ENCODE peak calls at places on chromosomes 4 and X, in six cellular contexts. One of them, this sample, is unnamed.

GRCh38 chr4:177484613-177485021 is 42.4 kb upstream of the AGA start:
- DNase-seq in Peyer's patch: no peak
- DNase-seq in NCI-H1092 treated with DMSO at 0.1 percent for 48 hours: no peak
- DNase-seq in activated T-helper 9 cell treated with anti-CD3 and anti-CD28 coated beads, Interleukin-2, amount 50 U/mL, for 16 hours: no peak
- DNase-seq in fibroblast of the aortic adventitia: peak
- DNase-seq in GM23248: peak
- DNase-seq in this sample: peak

GRCh38 chr4:140308366-140309123 is 64.9 kb upstream of the SCOC start:
- DNase-seq in Peyer's patch: no peak
- DNase-seq in NCI-H1092 treated with DMSO at 0.1 percent for 48 hours: no peak
- DNase-seq in activated T-helper 9 cell treated with anti-CD3 and anti-CD28 coated beads, Interleukin-2, amount 50 U/mL, for 16 hours: no peak
- DNase-seq in fibroblast of the aortic adventitia: peak
- DNase-seq in GM23248: peak
- DNase-seq in this sample: peak

GRCh38 chr4:6500481-6501135 is 28.2 kb upstream of the PPP2R2C start:
- DNase-seq in Peyer's patch: no peak
- DNase-seq in NCI-H1092 treated with DMSO at 0.1 percent for 48 hours: no peak
- DNase-seq in activated T-helper 9 cell treated with anti-CD3 and anti-CD28 coated beads, Interleukin-2, amount 50 U/mL, for 16 hours: no peak
- DNase-seq in fibroblast of the aortic adventitia: no peak
- DNase-seq in GM23248: no peak
- DNase-seq in this sample: no peak

GRCh38 chr4:76023381-76023780 is at the start of gene CXCL10:
- DNase-seq in Peyer's patch: no peak
- DNase-seq in NCI-H1092 treated with DMSO at 0.1 percent for 48 hours: no peak
- DNase-seq in activated T-helper 9 cell treated with anti-CD3 and anti-CD28 coated beads, Interleukin-2, amount 50 U/mL, for 16 hours: no peak
- DNase-seq in fibroblast of the aortic adventitia: peak
- DNase-seq in GM23248: no peak
- DNase-seq in this sample: no peak

GRCh38 chr4:14152834-14153519 is 525.5 kb upstream of the BOD1L1 start:
- DNase-seq in Peyer's patch: no peak
- DNase-seq in NCI-H1092 treated with DMSO at 0.1 percent for 48 hours: no peak
- DNase-seq in activated T-helper 9 cell treated with anti-CD3 and anti-CD28 coated beads, Interleukin-2, amount 50 U/mL, for 16 hours: no peak
- DNase-seq in fibroblast of the aortic adventitia: no peak
- DNase-seq in GM23248: no peak
- DNase-seq in this sample: no peak

GRCh38 chr4:94419956-94420355 is 31.8 kb upstream of the PDLIM5 start:
- DNase-seq in Peyer's patch: no peak
- DNase-seq in NCI-H1092 treated with DMSO at 0.1 percent for 48 hours: no peak
- DNase-seq in activated T-helper 9 cell treated with anti-CD3 and anti-CD28 coated beads, Interleukin-2, amount 50 U/mL, for 16 hours: no peak
- DNase-seq in fibroblast of the aortic adventitia: peak
- DNase-seq in GM23248: peak
- DNase-seq in this sample: peak

GRCh38 chr4:7539659-7540058 is 104.9 kb upstream of the PSAPL1 start:
- DNase-seq in Peyer's patch: no peak
- DNase-seq in NCI-H1092 treated with DMSO at 0.1 percent for 48 hours: no peak
- DNase-seq in activated T-helper 9 cell treated with anti-CD3 and anti-CD28 coated beads, Interleukin-2, amount 50 U/mL, for 16 hours: peak
- DNase-seq in fibroblast of the aortic adventitia: no peak
- DNase-seq in GM23248: peak
- DNase-seq in this sample: peak

GRCh38 chrX:22141061-22141460 is 108.9 kb downstream of the PHEX start:
- DNase-seq in Peyer's patch: no peak
- DNase-seq in NCI-H1092 treated with DMSO at 0.1 percent for 48 hours: no peak
- DNase-seq in activated T-helper 9 cell treated with anti-CD3 and anti-CD28 coated beads, Interleukin-2, amount 50 U/mL, for 16 hours: no peak
- DNase-seq in fibroblast of the aortic adventitia: no peak
- DNase-seq in GM23248: peak
- DNase-seq in this sample: no peak

GRCh38 chr4:152819026-152819645 is 39.4 kb downstream of the ARFIP1 start:
- DNase-seq in Peyer's patch: no peak
- DNase-seq in NCI-H1092 treated with DMSO at 0.1 percent for 48 hours: no peak
- DNase-seq in activated T-helper 9 cell treated with anti-CD3 and anti-CD28 coated beads, Interleukin-2, amount 50 U/mL, for 16 hours: no peak
- DNase-seq in fibroblast of the aortic adventitia: no peak
- DNase-seq in GM23248: no peak
- DNase-seq in this sample: no peak

GRCh38 chrX:926070-926469 is 286.4 kb downstream of the CRLF2 start:
- DNase-seq in Peyer's patch: no peak
- DNase-seq in NCI-H1092 treated with DMSO at 0.1 percent for 48 hours: no peak
- DNase-seq in activated T-helper 9 cell treated with anti-CD3 and anti-CD28 coated beads, Interleukin-2, amount 50 U/mL, for 16 hours: no peak
- DNase-seq in fibroblast of the aortic adventitia: no peak
- DNase-seq in GM23248: no peak
- DNase-seq in this sample: no peak

GRCh38 chrX:103376118-103376978 is at the start of gene BEX3:
- DNase-seq in Peyer's patch: no peak
- DNase-seq in NCI-H1092 treated with DMSO at 0.1 percent for 48 hours: peak
- DNase-seq in activated T-helper 9 cell treated with anti-CD3 and anti-CD28 coated beads, Interleukin-2, amount 50 U/mL, for 16 hours: no peak
- DNase-seq in fibroblast of the aortic adventitia: peak
- DNase-seq in GM23248: peak
- DNase-seq in this sample: no peak

GRCh38 chrX:71224098-71224708 is 1.2 kb downstream of the GJB1 start:
- DNase-seq in Peyer's patch: no peak
- DNase-seq in NCI-H1092 treated with DMSO at 0.1 percent for 48 hours: no peak
- DNase-seq in activated T-helper 9 cell treated with anti-CD3 and anti-CD28 coated beads, Interleukin-2, amount 50 U/mL, for 16 hours: no peak
- DNase-seq in fibroblast of the aortic adventitia: no peak
- DNase-seq in GM23248: no peak
- DNase-seq in this sample: no peak

GRCh38 chr4:181427076-181427475 is 816.1 kb upstream of the TENM3 start:
- DNase-seq in Peyer's patch: no peak
- DNase-seq in NCI-H1092 treated with DMSO at 0.1 percent for 48 hours: no peak
- DNase-seq in activated T-helper 9 cell treated with anti-CD3 and anti-CD28 coated beads, Interleukin-2, amount 50 U/mL, for 16 hours: no peak
- DNase-seq in fibroblast of the aortic adventitia: no peak
- DNase-seq in GM23248: no peak
- DNase-seq in this sample: no peak

GRCh38 chr4:40283968-40284367 is 51.2 kb upstream of the CHRNA9 start:
- DNase-seq in Peyer's patch: peak
- DNase-seq in NCI-H1092 treated with DMSO at 0.1 percent for 48 hours: no peak
- DNase-seq in activated T-helper 9 cell treated with anti-CD3 and anti-CD28 coated beads, Interleukin-2, amount 50 U/mL, for 16 hours: peak
- DNase-seq in fibroblast of the aortic adventitia: no peak
- DNase-seq in GM23248: peak
- DNase-seq in this sample: peak

GRCh38 chr4:71026086-71026485 is 32.6 kb downstream of the DCK start:
- DNase-seq in Peyer's patch: no peak
- DNase-seq in NCI-H1092 treated with DMSO at 0.1 percent for 48 hours: no peak
- DNase-seq in activated T-helper 9 cell treated with anti-CD3 and anti-CD28 coated beads, Interleukin-2, amount 50 U/mL, for 16 hours: no peak
- DNase-seq in fibroblast of the aortic adventitia: peak
- DNase-seq in GM23248: peak
- DNase-seq in this sample: no peak

GRCh38 chr4:3869661-3870566 is 103.7 kb downstream of the ADRA2C start:
- DNase-seq in Peyer's patch: no peak
- DNase-seq in NCI-H1092 treated with DMSO at 0.1 percent for 48 hours: no peak
- DNase-seq in activated T-helper 9 cell treated with anti-CD3 and anti-CD28 coated beads, Interleukin-2, amount 50 U/mL, for 16 hours: no peak
- DNase-seq in fibroblast of the aortic adventitia: no peak
- DNase-seq in GM23248: peak
- DNase-seq in this sample: no peak

GRCh38 chrX:46459603-46460002 is 85.6 kb downstream of the ZNF674 start:
- DNase-seq in Peyer's patch: no peak
- DNase-seq in NCI-H1092 treated with DMSO at 0.1 percent for 48 hours: no peak
- DNase-seq in activated T-helper 9 cell treated with anti-CD3 and anti-CD28 coated beads, Interleukin-2, amount 50 U/mL, for 16 hours: no peak
- DNase-seq in fibroblast of the aortic adventitia: no peak
- DNase-seq in GM23248: no peak
- DNase-seq in this sample: no peak

GRCh38 chrX:18149454-18149853 is 71.2 kb downstream of the BEND2 start:
- DNase-seq in Peyer's patch: no peak
- DNase-seq in NCI-H1092 treated with DMSO at 0.1 percent for 48 hours: no peak
- DNase-seq in activated T-helper 9 cell treated with anti-CD3 and anti-CD28 coated beads, Interleukin-2, amount 50 U/mL, for 16 hours: no peak
- DNase-seq in fibroblast of the aortic adventitia: no peak
- DNase-seq in GM23248: no peak
- DNase-seq in this sample: no peak

GRCh38 chrX:31443654-31444053 is 371.8 kb upstream of the FTHL17 start:
- DNase-seq in Peyer's patch: no peak
- DNase-seq in NCI-H1092 treated with DMSO at 0.1 percent for 48 hours: no peak
- DNase-seq in activated T-helper 9 cell treated with anti-CD3 and anti-CD28 coated beads, Interleukin-2, amount 50 U/mL, for 16 hours: no peak
- DNase-seq in fibroblast of the aortic adventitia: no peak
- DNase-seq in GM23248: no peak
- DNase-seq in this sample: no peak

GRCh38 chrX:46444011-46444410 is 101.2 kb downstream of the ZNF674 start:
- DNase-seq in Peyer's patch: no peak
- DNase-seq in NCI-H1092 treated with DMSO at 0.1 percent for 48 hours: no peak
- DNase-seq in activated T-helper 9 cell treated with anti-CD3 and anti-CD28 coated beads, Interleukin-2, amount 50 U/mL, for 16 hours: no peak
- DNase-seq in fibroblast of the aortic adventitia: peak
- DNase-seq in GM23248: peak
- DNase-seq in this sample: peak

GRCh38 chr4:185215261-185215660 is 5.9 kb downstream of the SNX25 start:
- DNase-seq in Peyer's patch: no peak
- DNase-seq in NCI-H1092 treated with DMSO at 0.1 percent for 48 hours: no peak
- DNase-seq in activated T-helper 9 cell treated with anti-CD3 and anti-CD28 coated beads, Interleukin-2, amount 50 U/mL, for 16 hours: no peak
- DNase-seq in fibroblast of the aortic adventitia: no peak
- DNase-seq in GM23248: peak
- DNase-seq in this sample: no peak

GRCh38 chr4:169160825-169161224 is 109.9 kb downstream of the SH3RF1 start:
- DNase-seq in Peyer's patch: no peak
- DNase-seq in NCI-H1092 treated with DMSO at 0.1 percent for 48 hours: no peak
- DNase-seq in activated T-helper 9 cell treated with anti-CD3 and anti-CD28 coated beads, Interleukin-2, amount 50 U/mL, for 16 hours: no peak
- DNase-seq in fibroblast of the aortic adventitia: peak
- DNase-seq in GM23248: peak
- DNase-seq in this sample: no peak

GRCh38 chr4:176622251-176622968 is 170.3 kb downstream of the VEGFC start:
- DNase-seq in Peyer's patch: no peak
- DNase-seq in NCI-H1092 treated with DMSO at 0.1 percent for 48 hours: no peak
- DNase-seq in activated T-helper 9 cell treated with anti-CD3 and anti-CD28 coated beads, Interleukin-2, amount 50 U/mL, for 16 hours: no peak
- DNase-seq in fibroblast of the aortic adventitia: peak
- DNase-seq in GM23248: peak
- DNase-seq in this sample: no peak

GRCh38 chr4:115332078-115332477 is 218.7 kb upstream of the NDST4 start:
- DNase-seq in Peyer's patch: no peak
- DNase-seq in NCI-H1092 treated with DMSO at 0.1 percent for 48 hours: peak
- DNase-seq in activated T-helper 9 cell treated with anti-CD3 and anti-CD28 coated beads, Interleukin-2, amount 50 U/mL, for 16 hours: no peak
- DNase-seq in fibroblast of the aortic adventitia: no peak
- DNase-seq in GM23248: no peak
- DNase-seq in this sample: no peak

GRCh38 chr4:79857811-79858210 is 215.2 kb downstream of the ANTXR2 start:
- DNase-seq in Peyer's patch: no peak
- DNase-seq in NCI-H1092 treated with DMSO at 0.1 percent for 48 hours: no peak
- DNase-seq in activated T-helper 9 cell treated with anti-CD3 and anti-CD28 coated beads, Interleukin-2, amount 50 U/mL, for 16 hours: no peak
- DNase-seq in fibroblast of the aortic adventitia: no peak
- DNase-seq in GM23248: no peak
- DNase-seq in this sample: no peak

GRCh38 chr4:139267301-139267700 is 12.7 kb downstream of the MGARP start:
- DNase-seq in Peyer's patch: no peak
- DNase-seq in NCI-H1092 treated with DMSO at 0.1 percent for 48 hours: no peak
- DNase-seq in activated T-helper 9 cell treated with anti-CD3 and anti-CD28 coated beads, Interleukin-2, amount 50 U/mL, for 16 hours: no peak
- DNase-seq in fibroblast of the aortic adventitia: no peak
- DNase-seq in GM23248: peak
- DNase-seq in this sample: no peak

GRCh38 chr4:5712931-5713330 is 1.9 kb downstream of the EVC start:
- DNase-seq in Peyer's patch: no peak
- DNase-seq in NCI-H1092 treated with DMSO at 0.1 percent for 48 hours: no peak
- DNase-seq in activated T-helper 9 cell treated with anti-CD3 and anti-CD28 coated beads, Interleukin-2, amount 50 U/mL, for 16 hours: no peak
- DNase-seq in fibroblast of the aortic adventitia: no peak
- DNase-seq in GM23248: peak
- DNase-seq in this sample: no peak

GRCh38 chrX:30649859-30650258 is 3.4 kb upstream of the GK start:
- DNase-seq in Peyer's patch: no peak
- DNase-seq in NCI-H1092 treated with DMSO at 0.1 percent for 48 hours: no peak
- DNase-seq in activated T-helper 9 cell treated with anti-CD3 and anti-CD28 coated beads, Interleukin-2, amount 50 U/mL, for 16 hours: no peak
- DNase-seq in fibroblast of the aortic adventitia: no peak
- DNase-seq in GM23248: no peak
- DNase-seq in this sample: no peak

GRCh38 chr4:15547392-15547791 is 77.7 kb downstream of the CC2D2A start:
- DNase-seq in Peyer's patch: no peak
- DNase-seq in NCI-H1092 treated with DMSO at 0.1 percent for 48 hours: no peak
- DNase-seq in activated T-helper 9 cell treated with anti-CD3 and anti-CD28 coated beads, Interleukin-2, amount 50 U/mL, for 16 hours: no peak
- DNase-seq in fibroblast of the aortic adventitia: no peak
- DNase-seq in GM23248: no peak
- DNase-seq in this sample: no peak

GRCh38 chrX:102958794-102959193 is 21.7 kb downstream of the RAB40AL start:
- DNase-seq in Peyer's patch: no peak
- DNase-seq in NCI-H1092 treated with DMSO at 0.1 percent for 48 hours: peak
- DNase-seq in activated T-helper 9 cell treated with anti-CD3 and anti-CD28 coated beads, Interleukin-2, amount 50 U/mL, for 16 hours: no peak
- DNase-seq in fibroblast of the aortic adventitia: peak
- DNase-seq in GM23248: no peak
- DNase-seq in this sample: no peak

GRCh38 chr4:162497564-162498167 is 333.9 kb upstream of the FSTL5 start:
- DNase-seq in Peyer's patch: no peak
- DNase-seq in NCI-H1092 treated with DMSO at 0.1 percent for 48 hours: peak
- DNase-seq in activated T-helper 9 cell treated with anti-CD3 and anti-CD28 coated beads, Interleukin-2, amount 50 U/mL, for 16 hours: no peak
- DNase-seq in fibroblast of the aortic adventitia: peak
- DNase-seq in GM23248: peak
- DNase-seq in this sample: no peak

GRCh38 chrX:114201622-114202021 is 382.3 kb upstream of the HTR2C start:
- DNase-seq in Peyer's patch: no peak
- DNase-seq in NCI-H1092 treated with DMSO at 0.1 percent for 48 hours: no peak
- DNase-seq in activated T-helper 9 cell treated with anti-CD3 and anti-CD28 coated beads, Interleukin-2, amount 50 U/mL, for 16 hours: no peak
- DNase-seq in fibroblast of the aortic adventitia: no peak
- DNase-seq in GM23248: no peak
- DNase-seq in this sample: no peak